ENCODE peak calls at places on chromosomes 5 and 9, in ten cellular contexts. One of them, this sample, is unnamed.

GRCh38 chr5:149603210-149603609 is 21.9 kb downstream of the ARHGEF37 start:
- DNase-seq in PC-9: peak
- DNase-seq in esophagus muscularis mucosa: no peak
- DNase-seq in epithelial cell of esophagus: peak
- DNase-seq in fibroblast of the aortic adventitia: no peak
- DNase-seq in HL-60: no peak
- DNase-seq in stomach: peak
- DNase-seq in ascending aorta: no peak
- DNase-seq in HFF-Myc: no peak
- DNase-seq in PC-3: peak
- DNase-seq in this sample: no peak

GRCh38 chr5:27911216-27911615 is 872.8 kb upstream of the CDH9 start:
- DNase-seq in PC-9: no peak
- DNase-seq in esophagus muscularis mucosa: no peak
- DNase-seq in epithelial cell of esophagus: peak
- DNase-seq in fibroblast of the aortic adventitia: no peak
- DNase-seq in HL-60: no peak
- DNase-seq in stomach: no peak
- DNase-seq in ascending aorta: no peak
- DNase-seq in HFF-Myc: no peak
- DNase-seq in PC-3: peak
- DNase-seq in this sample: no peak

GRCh38 chr5:59193616-59194319 is 610.9 kb downstream of the RAB3C start:
- DNase-seq in PC-9: peak
- DNase-seq in esophagus muscularis mucosa: no peak
- DNase-seq in epithelial cell of esophagus: peak
- DNase-seq in fibroblast of the aortic adventitia: peak
- DNase-seq in HL-60: no peak
- DNase-seq in stomach: no peak
- DNase-seq in ascending aorta: no peak
- DNase-seq in HFF-Myc: peak
- DNase-seq in PC-3: peak
- DNase-seq in this sample: peak

GRCh38 chr9:72557549-72557948 is 36.1 kb downstream of the TMC1 start:
- DNase-seq in PC-9: peak
- DNase-seq in esophagus muscularis mucosa: no peak
- DNase-seq in epithelial cell of esophagus: peak
- DNase-seq in fibroblast of the aortic adventitia: peak
- DNase-seq in HL-60: peak
- DNase-seq in stomach: no peak
- DNase-seq in ascending aorta: no peak
- DNase-seq in HFF-Myc: peak
- DNase-seq in PC-3: peak
- DNase-seq in this sample: no peak

GRCh38 chr9:35746583-35746982 is 2.4 kb downstream of the GBA2 start:
- DNase-seq in PC-9: peak
- DNase-seq in esophagus muscularis mucosa: no peak
- DNase-seq in epithelial cell of esophagus: no peak
- DNase-seq in fibroblast of the aortic adventitia: peak
- DNase-seq in HL-60: no peak
- DNase-seq in stomach: no peak
- DNase-seq in ascending aorta: peak
- DNase-seq in HFF-Myc: no peak
- DNase-seq in PC-3: peak
- DNase-seq in this sample: no peak

GRCh38 chr5:124745367-124746251 is 830 bp downstream of the ZNF608 start:
- DNase-seq in PC-9: no peak
- DNase-seq in esophagus muscularis mucosa: no peak
- DNase-seq in epithelial cell of esophagus: peak
- DNase-seq in fibroblast of the aortic adventitia: no peak
- DNase-seq in HL-60: no peak
- DNase-seq in stomach: no peak
- DNase-seq in ascending aorta: no peak
- DNase-seq in HFF-Myc: no peak
- DNase-seq in PC-3: peak
- DNase-seq in this sample: no peak

GRCh38 chr5:158951951-158952545 is 147.7 kb downstream of the EBF1 start:
- DNase-seq in PC-9: no peak
- DNase-seq in esophagus muscularis mucosa: no peak
- DNase-seq in epithelial cell of esophagus: no peak
- DNase-seq in fibroblast of the aortic adventitia: no peak
- DNase-seq in HL-60: no peak
- DNase-seq in stomach: no peak
- DNase-seq in ascending aorta: no peak
- DNase-seq in HFF-Myc: no peak
- DNase-seq in PC-3: no peak
- DNase-seq in this sample: no peak

GRCh38 chr9:68912561-68912960 is 101.4 kb downstream of the PRKACG start:
- DNase-seq in PC-9: no peak
- DNase-seq in esophagus muscularis mucosa: no peak
- DNase-seq in epithelial cell of esophagus: no peak
- DNase-seq in fibroblast of the aortic adventitia: no peak
- DNase-seq in HL-60: no peak
- DNase-seq in stomach: no peak
- DNase-seq in ascending aorta: no peak
- DNase-seq in HFF-Myc: no peak
- DNase-seq in PC-3: no peak
- DNase-seq in this sample: no peak

GRCh38 chr5:179765400-179765799 is 28.4 kb upstream of the LTC4S start:
- DNase-seq in PC-9: no peak
- DNase-seq in esophagus muscularis mucosa: no peak
- DNase-seq in epithelial cell of esophagus: peak
- DNase-seq in fibroblast of the aortic adventitia: peak
- DNase-seq in HL-60: no peak
- DNase-seq in stomach: no peak
- DNase-seq in ascending aorta: peak
- DNase-seq in HFF-Myc: peak
- DNase-seq in PC-3: peak
- DNase-seq in this sample: peak

GRCh38 chr9:109969559-109970237 is 189.7 kb downstream of the PALM2AKAP2 start:
- DNase-seq in PC-9: no peak
- DNase-seq in esophagus muscularis mucosa: no peak
- DNase-seq in epithelial cell of esophagus: no peak
- DNase-seq in fibroblast of the aortic adventitia: no peak
- DNase-seq in HL-60: no peak
- DNase-seq in stomach: no peak
- DNase-seq in ascending aorta: no peak
- DNase-seq in HFF-Myc: no peak
- DNase-seq in PC-3: no peak
- DNase-seq in this sample: no peak

GRCh38 chr9:38200431-38200830 is 131.4 kb upstream of the SHB start:
- DNase-seq in PC-9: no peak
- DNase-seq in esophagus muscularis mucosa: peak
- DNase-seq in epithelial cell of esophagus: no peak
- DNase-seq in fibroblast of the aortic adventitia: no peak
- DNase-seq in HL-60: no peak
- DNase-seq in stomach: no peak
- DNase-seq in ascending aorta: no peak
- DNase-seq in HFF-Myc: no peak
- DNase-seq in PC-3: no peak
- DNase-seq in this sample: no peak

GRCh38 chr9:90783552-90783951 is 18.1 kb upstream of the SYK start:
- DNase-seq in PC-9: no peak
- DNase-seq in esophagus muscularis mucosa: no peak
- DNase-seq in epithelial cell of esophagus: no peak
- DNase-seq in fibroblast of the aortic adventitia: no peak
- DNase-seq in HL-60: no peak
- DNase-seq in stomach: no peak
- DNase-seq in ascending aorta: no peak
- DNase-seq in HFF-Myc: no peak
- DNase-seq in PC-3: no peak
- DNase-seq in this sample: no peak

GRCh38 chr5:173778784-173779304 is 109.3 kb upstream of the CPEB4 start:
- DNase-seq in PC-9: peak
- DNase-seq in esophagus muscularis mucosa: no peak
- DNase-seq in epithelial cell of esophagus: peak
- DNase-seq in fibroblast of the aortic adventitia: no peak
- DNase-seq in HL-60: no peak
- DNase-seq in stomach: peak
- DNase-seq in ascending aorta: no peak
- DNase-seq in HFF-Myc: no peak
- DNase-seq in PC-3: no peak
- DNase-seq in this sample: no peak

DNA sequence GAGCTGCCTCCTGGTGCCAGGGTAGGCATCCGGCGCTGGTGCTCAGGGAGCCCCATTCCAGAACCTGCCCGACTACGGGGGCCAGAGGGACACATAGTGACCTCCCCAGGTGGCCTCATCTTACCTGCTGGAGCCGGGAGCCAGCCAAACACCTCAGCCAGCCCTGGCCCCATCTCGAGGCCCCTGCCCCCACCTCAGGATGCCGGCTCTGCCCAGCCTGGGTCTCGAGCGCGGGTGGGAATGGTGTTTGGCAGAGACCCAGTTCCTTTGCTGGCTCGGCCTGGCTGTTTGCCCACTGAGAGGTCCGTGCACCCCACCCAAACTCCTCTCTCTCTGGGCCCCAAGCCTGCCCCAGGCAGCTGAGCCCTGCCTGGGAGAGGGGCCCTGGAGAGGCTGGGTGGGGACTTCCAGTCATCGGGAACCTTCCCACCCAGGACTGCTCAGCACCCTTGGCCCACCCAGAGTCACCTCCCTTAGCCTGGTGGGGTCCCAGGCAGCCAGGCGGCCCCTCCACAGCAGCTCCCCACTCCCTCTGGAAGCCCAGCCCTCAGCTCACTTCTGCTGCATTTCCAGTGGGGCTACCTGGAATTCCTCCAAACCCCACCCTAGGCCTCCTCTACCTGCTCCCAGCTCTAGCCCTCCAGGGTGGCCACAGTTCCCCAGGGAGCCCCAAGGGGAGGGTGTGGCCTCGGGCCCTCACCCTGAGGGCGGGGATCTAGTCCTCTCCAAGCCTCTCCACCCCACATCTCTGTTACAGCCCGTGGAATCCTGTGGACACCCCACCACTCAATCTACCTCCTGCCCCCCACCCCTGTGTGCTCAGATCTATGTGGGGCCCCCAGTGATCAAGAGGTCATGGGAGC is 42.4 kb upstream of the UBAC1 start:
- DNase-seq in PC-9: no peak
- DNase-seq in esophagus muscularis mucosa: no peak
- DNase-seq in epithelial cell of esophagus: no peak
- DNase-seq in fibroblast of the aortic adventitia: no peak
- DNase-seq in HL-60: no peak
- DNase-seq in stomach: no peak
- DNase-seq in ascending aorta: no peak
- DNase-seq in HFF-Myc: no peak
- DNase-seq in PC-3: no peak
- DNase-seq in this sample: no peak
- H3K4me3 ChIP-seq in PC-9: no peak
- H3K4me3 ChIP-seq in esophagus muscularis mucosa: no peak
- H3K4me3 ChIP-seq in epithelial cell of esophagus: no peak
- H3K4me3 ChIP-seq in fibroblast of the aortic adventitia: no peak
- H3K4me3 ChIP-seq in HL-60: no peak
- H3K4me3 ChIP-seq in stomach: no peak
- H3K4me3 ChIP-seq in ascending aorta: no peak
- H3K4me3 ChIP-seq in HFF-Myc: no peak
- H3K4me3 ChIP-seq in PC-3: no peak
- H3K4me3 ChIP-seq in this sample: no peak

GRCh38 chr5:69378376-69378775 is 8.8 kb downstream of the RAD17 start:
- DNase-seq in PC-9: no peak
- DNase-seq in esophagus muscularis mucosa: no peak
- DNase-seq in epithelial cell of esophagus: no peak
- DNase-seq in fibroblast of the aortic adventitia: no peak
- DNase-seq in HL-60: no peak
- DNase-seq in stomach: no peak
- DNase-seq in ascending aorta: no peak
- DNase-seq in HFF-Myc: no peak
- DNase-seq in PC-3: no peak
- DNase-seq in this sample: no peak

GRCh38 chr5:69372394-69372793 is 2.8 kb downstream of the RAD17 start:
- DNase-seq in PC-9: no peak
- DNase-seq in esophagus muscularis mucosa: no peak
- DNase-seq in epithelial cell of esophagus: no peak
- DNase-seq in fibroblast of the aortic adventitia: no peak
- DNase-seq in HL-60: no peak
- DNase-seq in stomach: no peak
- DNase-seq in ascending aorta: no peak
- DNase-seq in HFF-Myc: no peak
- DNase-seq in PC-3: no peak
- DNase-seq in this sample: no peak

GRCh38 chr5:69369369-69370121 is at the start of the genes AK6, RAD17 and TAF9:
- DNase-seq in PC-9: peak
- DNase-seq in esophagus muscularis mucosa: peak
- DNase-seq in epithelial cell of esophagus: peak
- DNase-seq in fibroblast of the aortic adventitia: peak
- DNase-seq in HL-60: peak
- DNase-seq in stomach: peak
- DNase-seq in ascending aorta: peak
- DNase-seq in HFF-Myc: peak
- DNase-seq in PC-3: peak
- DNase-seq in this sample: peak

DNA sequence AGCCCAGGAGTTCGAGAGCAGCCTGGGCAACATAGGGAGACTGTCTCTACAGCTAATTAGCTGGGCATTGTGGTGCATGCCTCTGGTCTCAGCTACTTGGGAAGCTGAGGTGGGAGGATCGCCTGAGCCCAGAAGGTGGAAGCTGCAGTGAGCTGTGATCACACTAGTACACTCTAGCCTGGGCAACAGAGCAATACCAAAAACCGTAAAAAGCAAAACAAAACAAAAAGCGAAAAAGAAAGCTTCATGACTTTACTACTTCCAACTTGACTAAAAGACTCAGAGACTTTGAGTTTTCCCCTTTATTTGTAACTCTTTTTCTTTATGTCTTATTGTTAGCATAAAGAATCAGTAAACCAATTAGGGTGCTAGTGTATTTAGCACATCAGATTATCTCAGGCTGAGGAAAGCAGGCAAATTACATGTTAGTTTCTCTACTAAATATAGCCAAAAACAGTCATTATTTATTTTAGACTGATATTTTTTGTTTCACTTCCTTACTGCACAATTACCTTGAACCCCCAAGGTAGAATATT is 5.4 kb downstream of the RAD17 start:
- DNase-seq in PC-9: no peak
- DNase-seq in esophagus muscularis mucosa: no peak
- DNase-seq in epithelial cell of esophagus: no peak
- DNase-seq in fibroblast of the aortic adventitia: no peak
- DNase-seq in HL-60: no peak
- DNase-seq in stomach: no peak
- DNase-seq in ascending aorta: no peak
- DNase-seq in HFF-Myc: no peak
- DNase-seq in PC-3: no peak
- DNase-seq in this sample: no peak
- TF ChIP-seq CTCF in PC-9: no peak
- TF ChIP-seq CTCF in esophagus muscularis mucosa: no peak
- TF ChIP-seq CTCF in epithelial cell of esophagus: no peak
- TF ChIP-seq CTCF in fibroblast of the aortic adventitia: no peak
- TF ChIP-seq CTCF in HL-60: no peak
- TF ChIP-seq CTCF in stomach: no peak
- TF ChIP-seq CTCF in ascending aorta: no peak
- TF ChIP-seq CTCF in HFF-Myc: no peak
- TF ChIP-seq CTCF in PC-3: no peak
- TF ChIP-seq CTCF in this sample: no peak

GRCh38 chr5:38837416-38837815 is 8.4 kb upstream of the OSMR start:
- DNase-seq in PC-9: no peak
- DNase-seq in esophagus muscularis mucosa: no peak
- DNase-seq in epithelial cell of esophagus: no peak
- DNase-seq in fibroblast of the aortic adventitia: peak
- DNase-seq in HL-60: no peak
- DNase-seq in stomach: no peak
- DNase-seq in ascending aorta: no peak
- DNase-seq in HFF-Myc: no peak
- DNase-seq in PC-3: no peak
- DNase-seq in this sample: no peak
- H3K4me3 ChIP-seq in PC-9: no peak
- H3K4me3 ChIP-seq in esophagus muscularis mucosa: no peak
- H3K4me3 ChIP-seq in epithelial cell of esophagus: no peak
- H3K4me3 ChIP-seq in fibroblast of the aortic adventitia: no peak
- H3K4me3 ChIP-seq in HL-60: no peak
- H3K4me3 ChIP-seq in stomach: no peak
- H3K4me3 ChIP-seq in ascending aorta: no peak
- H3K4me3 ChIP-seq in HFF-Myc: no peak
- H3K4me3 ChIP-seq in PC-3: no peak
- H3K4me3 ChIP-seq in this sample: no peak

GRCh38 chr5:55096186-55096585 is 6.3 kb upstream of the GZMA start:
- DNase-seq in PC-9: no peak
- DNase-seq in esophagus muscularis mucosa: no peak
- DNase-seq in epithelial cell of esophagus: no peak
- DNase-seq in fibroblast of the aortic adventitia: no peak
- DNase-seq in HL-60: no peak
- DNase-seq in stomach: no peak
- DNase-seq in ascending aorta: no peak
- DNase-seq in HFF-Myc: no peak
- DNase-seq in PC-3: no peak
- DNase-seq in this sample: no peak
- TF ChIP-seq CTCF in PC-9: no peak
- TF ChIP-seq CTCF in esophagus muscularis mucosa: no peak
- TF ChIP-seq CTCF in epithelial cell of esophagus: no peak
- TF ChIP-seq CTCF in fibroblast of the aortic adventitia: no peak
- TF ChIP-seq CTCF in HL-60: no peak
- TF ChIP-seq CTCF in stomach: no peak
- TF ChIP-seq CTCF in ascending aorta: no peak
- TF ChIP-seq CTCF in HFF-Myc: no peak
- TF ChIP-seq CTCF in PC-3: no peak
- TF ChIP-seq CTCF in this sample: no peak

This sample was measured in astrocyte of the cerebellum.